ENCODE peak calls at places on chromosomes 3 and 15, in four cellular contexts. C, F, I and R are unnamed samples.

GRCh38 chr3:64121750-64122311 is 98.5 kb upstream of the PSMD6 start:
- DNase-seq in C (no peak), F (no peak), I (no peak), R (no peak)

GRCh38 chr15:63858881-63859280 is 25.1 kb upstream of the HERC1 start:
- DNase-seq in C (peak; percentile 94), F (no peak), I (no peak), R (peak; percentile 43)

GRCh38 chr3:143727391-143727790 is 120.9 kb downstream of the SLC9A9 start:
- DNase-seq in C (peak; percentile 22), F (no peak), I (no peak), R (no peak)

GRCh38 chr15:62474771-62475124 is 309.7 kb upstream of the C2CD4B start:
- DNase-seq in C (no peak), F (peak; percentile 68), I (no peak), R (no peak)

GRCh38 chr3:126798521-126798920 is 94.5 kb downstream of the CHCHD6 start:
- DNase-seq in C (no peak), F (no peak), I (no peak), R (peak; percentile 73)

GRCh38 chr3:127768346-127769008 is 53.8 kb downstream of the MGLL start:
- DNase-seq in C (peak; percentile 99), F (no peak), I (no peak), R (peak; percentile 94)

GRCh38 chr15:83561661-83562060 is 92.3 kb upstream of the ADAMTSL3 start:
- DNase-seq in C (no peak), F (no peak), I (no peak), R (no peak)

GRCh38 chr15:101059381-101060341 is 140.5 kb downstream of the LRRK1 start:
- DNase-seq in C (no peak), F (no peak), I (no peak), R (no peak)

GRCh38 chr3:149352556-149352955 is 19.1 kb upstream of the TM4SF18 start:
- DNase-seq in C (peak; percentile 82), F (peak; percentile 90), I (peak; percentile 4), R (peak; percentile 51)

GRCh38 chr3:171239757-171240503 is 213.4 kb upstream of the SLC2A2 start:
- DNase-seq in C (no peak), F (no peak), I (no peak), R (no peak)

GRCh38 chr3:153640689-153641308 is 478.8 kb downstream of the RAP2B start:
- DNase-seq in C (no peak), F (peak; percentile 49), I (no peak), R (no peak)

GRCh38 chr3:182501861-182502260 is 291.4 kb upstream of the ATP11B start:
- DNase-seq in C (no peak), F (peak; percentile 7), I (no peak), R (no peak)

GRCh38 chr3:112298781-112299180 is 4.8 kb upstream of the SLC9C1 start:
- DNase-seq in C (no peak), F (no peak), I (no peak), R (no peak)

GRCh38 chr3:53707222-53707621 is 139.0 kb downstream of the CHDH start:
- DNase-seq in C (no peak), F (no peak), I (no peak), R (no peak)

GRCh38 chr3:25962255-25962654 is 172.4 kb downstream of the OXSM start:
- DNase-seq in C (no peak), F (peak; percentile 87), I (no peak), R (no peak)

GRCh38 chr3:5002174-5002870 is 23.1 kb downstream of the BHLHE40 start:
- DNase-seq in C (no peak), F (no peak), I (peak; percentile 52), R (no peak)

GRCh38 chr3:98906230-98906629 is 4.7 kb upstream of the DCBLD2 start:
- DNase-seq in C (peak; percentile 91), F (no peak), I (no peak), R (peak; percentile 88)

GRCh38 chr3:141648055-141648910 is 89.8 kb upstream of the RNF7 start:
- DNase-seq in C (no peak), F (no peak), I (no peak), R (peak; percentile 11)

GRCh38 chr3:44996556-44996969 is 20.5 kb downstream of the EXOSC7 start:
- DNase-seq in C (no peak), F (no peak), I (no peak), R (no peak)

GRCh38 chr15:96924570-96924969 is 594.1 kb downstream of the NR2F2 start:
- DNase-seq in C (no peak), F (no peak), I (no peak), R (no peak)

GRCh38 chr3:195468391-195468776 is 25.6 kb upstream of the ACAP2 start:
- DNase-seq in C (no peak), F (no peak), I (no peak), R (no peak)

GRCh38 chr3:126365351-126366274 is 8.4 kb upstream of the KLF15 start:
- DNase-seq in C (no peak), F (peak; percentile 41), I (no peak), R (no peak)

GRCh38 chr3:38805765-38806386 is 10.1 kb downstream of the SCN10A start:
- DNase-seq in C (peak; percentile 85), F (peak; percentile 95), I (no peak), R (peak; percentile 76)

GRCh38 chr3:128846501-128846900 is 32.9 kb upstream of the ACAD9 start:
- DNase-seq in C (no peak), F (no peak), I (no peak), R (no peak)

GRCh38 chr3:73605388-73605787 is 19.4 kb downstream of the PDZRN3 start:
- DNase-seq in C (peak; percentile 85), F (no peak), I (no peak), R (peak; percentile 43)

GRCh38 chr3:161991901-161992300 is 495.3 kb downstream of the OTOL1 start:
- DNase-seq in C (peak; percentile 17), F (no peak), I (no peak), R (no peak)

GRCh38 chr3:38978729-38979128 is 73.0 kb downstream of the SCN11A start:
- DNase-seq in C (no peak), F (peak; percentile 27), I (no peak), R (no peak)

GRCh38 chr3:178532414-178532813 is 3.8 kb upstream of the KCNMB2 start:
- DNase-seq in C (peak; percentile 6), F (no peak), I (no peak), R (no peak)

GRCh38 chr3:156633335-156633734 is 41.1 kb upstream of the TIPARP start:
- DNase-seq in C (peak; percentile 83), F (no peak), I (no peak), R (peak; percentile 69)

GRCh38 chr3:17023006-17023664 is 138.4 kb downstream of the PLCL2 start:
- DNase-seq in C (peak; percentile 67), F (no peak), I (peak; percentile 45), R (peak; percentile 26)

GRCh38 chr3:64190517-64191515 is 34.5 kb downstream of the PRICKLE2 start:
- DNase-seq in C (peak; percentile 97), F (no peak), I (no peak), R (peak; percentile 83)

DNA sequence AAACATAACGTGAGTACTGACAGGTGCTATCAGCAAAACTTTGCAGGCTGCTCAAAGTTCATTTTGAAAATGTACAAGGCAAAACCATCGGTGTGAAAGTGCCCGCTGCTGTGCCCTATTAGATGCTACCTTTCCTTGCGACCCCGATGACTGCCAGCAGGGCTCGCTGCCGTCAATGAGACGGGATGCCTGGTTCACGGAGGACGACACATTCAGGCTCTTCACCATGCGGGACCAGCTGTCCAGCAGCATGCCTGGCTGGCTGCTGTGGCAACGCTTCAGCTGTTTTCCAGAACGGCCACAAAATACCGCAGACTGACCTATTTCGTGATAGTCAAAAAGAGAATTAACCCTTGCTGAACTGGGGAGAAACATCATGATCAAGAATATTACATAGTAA is 92.7 kb upstream of the OCA2 start:
- DNase-seq in C (peak; percentile 74), F (peak; percentile 40), I (no peak), R (peak; percentile 85)
- TF ChIP-seq CTCF in C (peak; percentile 63), F (peak; percentile 43), I (no peak), R (peak; percentile 75)

GRCh38 chr3:188435266-188435665 is 281.3 kb downstream of the LPP start:
- DNase-seq in C (no peak), F (no peak), I (no peak), R (no peak)

GRCh38 chr3:188434594-188434993 is 280.6 kb downstream of the LPP start:
- DNase-seq in C (no peak), F (no peak), I (no peak), R (no peak)

GRCh38 chr3:188432826-188433525 is 279.0 kb downstream of the LPP start:
- DNase-seq in C (peak; percentile 66), F (no peak), I (no peak), R (peak; percentile 53)

GRCh38 chr3:188431553-188431952 is 277.6 kb downstream of the LPP start:
- DNase-seq in C (peak; percentile 94), F (no peak), I (no peak), R (peak; percentile 29)

GRCh38 chr3:188433526-188433855 is 279.5 kb downstream of the LPP start:
- DNase-seq in C (no peak), F (no peak), I (no peak), R (no peak)
- H3K4me3 ChIP-seq in C (no peak overlapping the region), F (no peak overlapping the region), I (no peak overlapping the region), R (no peak overlapping the region)

GRCh38 chr3:136279092-136279491 is 29.0 kb downstream of the PCCB start:
- DNase-seq in C (no peak), F (no peak), I (no peak), R (no peak)
- TF ChIP-seq CTCF in C (no peak), F (no peak), I (no peak), R (no peak)

GRCh38 chr15:80167936-80168335 is 15.1 kb downstream of the FAH start:
- DNase-seq in C (no peak), F (no peak), I (no peak), R (no peak)
- H3K4me3 ChIP-seq in C (no peak overlapping the region), F (no peak overlapping the region), I (no peak overlapping the region), R (no peak overlapping the region)

DNA sequence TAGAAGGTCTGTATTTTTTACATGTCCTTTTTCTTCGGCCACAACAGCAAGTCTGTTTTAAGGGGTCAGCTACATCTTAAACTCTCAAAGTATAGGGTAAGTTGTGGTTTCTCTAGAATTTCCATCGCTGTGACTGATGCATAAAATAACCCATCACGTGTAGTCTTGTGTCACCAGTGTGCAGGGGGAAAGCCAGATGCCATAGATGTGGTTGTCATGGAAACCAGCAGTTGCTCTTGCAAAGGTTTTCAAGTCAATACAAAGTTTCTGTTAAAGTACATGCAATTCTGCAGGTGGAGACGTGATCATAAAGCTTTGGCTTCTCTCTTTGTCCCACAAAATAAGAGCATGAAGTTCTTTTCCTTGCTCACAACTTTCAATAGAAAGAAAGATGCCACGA is 210.3 kb upstream of the ONECUT1 start:
- DNase-seq in C (no peak), F (peak; percentile 4), I (no peak), R (no peak)
- TF ChIP-seq CTCF in C (no peak), F (no peak), I (no peak), R (no peak)

GRCh38 chr15:48221885-48222284 is 15.8 kb downstream of the SLC12A1 start:
- DNase-seq in C (no peak), F (no peak), I (no peak), R (peak; percentile 10)

GRCh38 chr15:48222627-48223026 is 16.5 kb downstream of the SLC12A1 start:
- DNase-seq in C (no peak), F (no peak), I (no peak), R (no peak)

DNA sequence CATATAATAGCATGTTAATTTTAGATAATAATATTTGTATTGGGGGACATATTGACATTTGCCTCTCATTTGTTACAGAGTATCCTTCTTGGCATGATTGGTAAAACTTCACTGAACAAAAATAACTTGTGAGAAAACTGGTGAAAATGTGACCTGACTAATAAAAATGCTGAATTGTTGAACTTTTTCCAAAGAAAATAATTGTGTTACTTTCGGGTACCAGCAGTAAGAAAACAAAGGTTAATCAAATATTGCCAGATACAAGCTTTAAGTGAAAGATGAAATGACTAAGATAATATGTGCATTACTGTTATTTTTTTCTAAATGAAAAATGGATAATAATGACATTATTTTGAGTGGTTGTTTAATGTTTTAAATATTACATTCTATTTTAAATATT is 15.2 kb downstream of the SLC12A1 start:
- DNase-seq in C (no peak), F (no peak), I (no peak), R (no peak)
- H3K4me3 ChIP-seq in C (no peak overlapping the region), F (no peak overlapping the region), I (no peak overlapping the region), R (no peak overlapping the region)